ENCODE peak calls at places on chromosome 2, in ten cellular contexts. One of them, this sample, is unnamed.

GRCh38 chr2:47313728-47314127 is 89.2 kb upstream of the MSH2 start:
- DNase-seq in K562: peak; percentile 24
- DNase-seq in ovary: no peak
- DNase-seq in H1: no peak
- DNase-seq in transverse colon: no peak
- DNase-seq in sigmoid colon: no peak
- DNase-seq in tibial nerve: no peak
- DNase-seq in GM12878: no peak
- DNase-seq in stomach: no peak
- DNase-seq in upper lobe of left lung: no peak
- DNase-seq in this sample: no peak

GRCh38 chr2:26067980-26068507 is 34.2 kb downstream of the RAB10 start:
- DNase-seq in K562: peak; percentile 31
- DNase-seq in ovary: no peak
- DNase-seq in H1: no peak
- DNase-seq in transverse colon: no peak
- DNase-seq in sigmoid colon: no peak
- DNase-seq in tibial nerve: no peak
- DNase-seq in GM12878: no peak
- DNase-seq in stomach: no peak
- DNase-seq in upper lobe of left lung: no peak
- DNase-seq in this sample: no peak

GRCh38 chr2:28055325-28055970 is 164.9 kb downstream of the BABAM2 start:
- DNase-seq in K562: no peak
- DNase-seq in ovary: no peak
- DNase-seq in H1: no peak
- DNase-seq in transverse colon: no peak
- DNase-seq in sigmoid colon: no peak
- DNase-seq in tibial nerve: no peak
- DNase-seq in GM12878: no peak
- DNase-seq in stomach: no peak
- DNase-seq in upper lobe of left lung: no peak
- DNase-seq in this sample: no peak

GRCh38 chr2:17208511-17208910 is 309.7 kb downstream of the RAD51AP2 start:
- DNase-seq in K562: no peak
- DNase-seq in ovary: no peak
- DNase-seq in H1: no peak
- DNase-seq in transverse colon: no peak
- DNase-seq in sigmoid colon: no peak
- DNase-seq in tibial nerve: no peak
- DNase-seq in GM12878: no peak
- DNase-seq in stomach: no peak
- DNase-seq in upper lobe of left lung: no peak
- DNase-seq in this sample: no peak

GRCh38 chr2:70854416-70854815 is 18.8 kb upstream of the CD207 start:
- DNase-seq in K562: no peak
- DNase-seq in ovary: no peak
- DNase-seq in H1: no peak
- DNase-seq in transverse colon: no peak
- DNase-seq in sigmoid colon: no peak
- DNase-seq in tibial nerve: no peak
- DNase-seq in GM12878: no peak
- DNase-seq in stomach: no peak
- DNase-seq in upper lobe of left lung: no peak
- DNase-seq in this sample: no peak

GRCh38 chr2:98028931-98029717 is 33.4 kb upstream of the TMEM131 start:
- DNase-seq in K562: no peak
- DNase-seq in ovary: no peak
- DNase-seq in H1: no peak
- DNase-seq in transverse colon: no peak
- DNase-seq in sigmoid colon: no peak
- DNase-seq in tibial nerve: no peak
- DNase-seq in GM12878: no peak
- DNase-seq in stomach: peak; percentile 36
- DNase-seq in upper lobe of left lung: no peak
- DNase-seq in this sample: no peak

GRCh38 chr2:237235383-237236095 is 149.8 kb downstream of the COPS8 start:
- DNase-seq in K562: no peak
- DNase-seq in ovary: peak; percentile 88
- DNase-seq in H1: no peak
- DNase-seq in transverse colon: peak; percentile 31
- DNase-seq in sigmoid colon: peak; percentile 89
- DNase-seq in tibial nerve: peak; percentile 71
- DNase-seq in GM12878: no peak
- DNase-seq in stomach: peak; percentile 66
- DNase-seq in upper lobe of left lung: no peak
- DNase-seq in this sample: no peak

GRCh38 chr2:133641497-133641896 is 73.2 kb upstream of the NCKAP5 start:
- DNase-seq in K562: no peak
- DNase-seq in ovary: no peak
- DNase-seq in H1: no peak
- DNase-seq in transverse colon: peak; percentile 11
- DNase-seq in sigmoid colon: no peak
- DNase-seq in tibial nerve: no peak
- DNase-seq in GM12878: no peak
- DNase-seq in stomach: peak; percentile 47
- DNase-seq in upper lobe of left lung: peak; percentile 52
- DNase-seq in this sample: peak; percentile 78

GRCh38 chr2:88184762-88185161 is 14.6 kb downstream of the THNSL2 start:
- DNase-seq in K562: no peak
- DNase-seq in ovary: no peak
- DNase-seq in H1: no peak
- DNase-seq in transverse colon: no peak
- DNase-seq in sigmoid colon: no peak
- DNase-seq in tibial nerve: no peak
- DNase-seq in GM12878: no peak
- DNase-seq in stomach: no peak
- DNase-seq in upper lobe of left lung: no peak
- DNase-seq in this sample: no peak

GRCh38 chr2:100247256-100248043 is 74.9 kb downstream of the LONRF2 start:
- DNase-seq in K562: no peak
- DNase-seq in ovary: no peak
- DNase-seq in H1: no peak
- DNase-seq in transverse colon: no peak
- DNase-seq in sigmoid colon: no peak
- DNase-seq in tibial nerve: no peak
- DNase-seq in GM12878: peak; percentile 51
- DNase-seq in stomach: no peak
- DNase-seq in upper lobe of left lung: no peak
- DNase-seq in this sample: peak; percentile 45

GRCh38 chr2:240672701-240673190 is 9.9 kb downstream of the AQP12B start:
- DNase-seq in K562: no peak
- DNase-seq in ovary: no peak
- DNase-seq in H1: no peak
- DNase-seq in transverse colon: no peak
- DNase-seq in sigmoid colon: no peak
- DNase-seq in tibial nerve: no peak
- DNase-seq in GM12878: no peak
- DNase-seq in stomach: no peak
- DNase-seq in upper lobe of left lung: no peak
- DNase-seq in this sample: no peak

DNA sequence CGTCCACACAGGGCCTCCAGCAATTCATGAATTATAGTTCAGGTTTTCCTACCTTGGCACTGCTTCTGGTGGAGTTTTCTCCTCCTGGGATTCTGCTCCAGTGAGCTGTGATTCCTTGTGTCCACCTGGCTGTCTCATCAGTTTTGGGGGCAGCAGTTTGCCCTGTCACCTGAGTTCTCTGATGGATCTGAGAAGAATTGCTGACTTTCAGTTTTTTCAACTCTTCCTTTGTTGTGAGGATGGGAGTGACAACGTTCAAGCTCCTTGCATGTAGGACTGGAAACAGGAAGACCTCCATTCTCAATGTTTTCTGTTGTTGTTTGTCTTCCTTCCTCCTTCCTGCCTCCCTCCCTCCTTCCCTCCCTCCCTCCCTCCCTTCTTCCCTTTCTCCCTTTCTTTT is 359.0 kb downstream of the TSN start:
- DNase-seq in K562: no peak
- DNase-seq in ovary: no peak
- DNase-seq in H1: no peak
- DNase-seq in transverse colon: no peak
- DNase-seq in sigmoid colon: no peak
- DNase-seq in tibial nerve: no peak
- DNase-seq in GM12878: no peak
- DNase-seq in stomach: no peak
- DNase-seq in upper lobe of left lung: no peak
- DNase-seq in this sample: no peak
- TF ChIP-seq EP300 in K562: no peak
- TF ChIP-seq EP300 in ovary: no peak
- TF ChIP-seq EP300 in H1: no peak
- TF ChIP-seq EP300 in transverse colon: no peak
- TF ChIP-seq EP300 in sigmoid colon: no peak
- TF ChIP-seq EP300 in tibial nerve: no peak
- TF ChIP-seq EP300 in GM12878: no peak
- TF ChIP-seq EP300 in stomach: no peak
- TF ChIP-seq EP300 in upper lobe of left lung: no peak
- TF ChIP-seq EP300 in this sample: no peak

GRCh38 chr2:38436227-38436664 is 59.2 kb upstream of the ATL2 start:
- DNase-seq in K562: no peak
- DNase-seq in ovary: no peak
- DNase-seq in H1: no peak
- DNase-seq in transverse colon: no peak
- DNase-seq in sigmoid colon: no peak
- DNase-seq in tibial nerve: no peak
- DNase-seq in GM12878: no peak
- DNase-seq in stomach: no peak
- DNase-seq in upper lobe of left lung: no peak
- DNase-seq in this sample: no peak
- H3K4me1 ChIP-seq in K562: no peaks in the 10 kb centered on the region
- H3K4me1 ChIP-seq in ovary: peaks cover 11% of the 10 kb centered on the region
- H3K4me1 ChIP-seq in H1: no peaks in the 10 kb centered on the region
- H3K4me1 ChIP-seq in transverse colon: peaks cover 5% of the 10 kb centered on the region
- H3K4me1 ChIP-seq in sigmoid colon: peaks cover 47% of the 10 kb centered on the region
- H3K4me1 ChIP-seq in tibial nerve: no peaks in the 10 kb centered on the region
- H3K4me1 ChIP-seq in GM12878: peaks cover 16% of the 10 kb centered on the region
- H3K4me1 ChIP-seq in stomach: peaks cover 48% of the 10 kb centered on the region
- H3K4me1 ChIP-seq in upper lobe of left lung: no peaks in the 10 kb centered on the region
- H3K4me1 ChIP-seq in this sample: peaks cover 24% of the 10 kb centered on the region

DNA sequence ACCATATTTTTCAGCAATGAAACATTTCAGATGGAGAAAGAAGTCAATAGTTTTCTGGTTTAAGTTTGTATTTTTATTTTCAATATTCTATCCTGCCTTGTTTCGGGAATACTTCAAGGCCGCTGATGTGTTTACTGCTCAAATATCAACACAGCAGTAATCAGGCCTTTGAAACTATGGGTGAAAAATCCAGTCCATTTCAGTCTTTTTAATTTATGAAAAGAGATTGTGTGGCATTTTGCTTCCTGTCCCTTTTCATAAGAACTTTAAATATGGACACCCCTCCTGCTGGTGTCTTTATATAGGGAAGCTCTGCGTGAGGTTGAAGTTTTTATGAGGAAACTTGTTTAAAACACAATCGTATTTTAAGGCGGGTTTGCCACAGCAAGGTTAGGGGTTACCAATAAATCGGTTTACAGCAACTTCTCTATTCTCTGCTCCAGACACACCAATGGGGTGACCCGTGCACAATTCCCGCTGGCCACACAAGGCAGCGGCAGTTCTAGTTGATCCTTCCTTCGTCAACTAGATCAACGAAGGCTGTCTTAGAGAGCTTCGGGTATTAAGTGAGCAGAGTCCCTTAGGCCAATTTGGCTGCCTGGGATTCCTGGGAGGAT is 1.2 kb upstream of the TANC1 start:
- DNase-seq in K562: no peak
- DNase-seq in ovary: peak; percentile 24
- DNase-seq in H1: no peak
- DNase-seq in transverse colon: peak; percentile 17
- DNase-seq in sigmoid colon: no peak
- DNase-seq in tibial nerve: no peak
- DNase-seq in GM12878: no peak
- DNase-seq in stomach: no peak
- DNase-seq in upper lobe of left lung: no peak
- DNase-seq in this sample: no peak
- H3K4me3 ChIP-seq in K562: no peak overlapping the region
- H3K4me3 ChIP-seq in ovary: peak overlapping the region; percentile 93
- H3K4me3 ChIP-seq in H1: peak overlapping the region; percentile 64
- H3K4me3 ChIP-seq in transverse colon: peak overlapping the region; percentile 87
- H3K4me3 ChIP-seq in sigmoid colon: peak overlapping the region; percentile 81
- H3K4me3 ChIP-seq in tibial nerve: peak overlapping the region; percentile 82
- H3K4me3 ChIP-seq in GM12878: no peak overlapping the region
- H3K4me3 ChIP-seq in stomach: peak overlapping the region; percentile 85
- H3K4me3 ChIP-seq in upper lobe of left lung: peak overlapping the region; percentile 92
- H3K4me3 ChIP-seq in this sample: peak overlapping the region; percentile 97

DNA sequence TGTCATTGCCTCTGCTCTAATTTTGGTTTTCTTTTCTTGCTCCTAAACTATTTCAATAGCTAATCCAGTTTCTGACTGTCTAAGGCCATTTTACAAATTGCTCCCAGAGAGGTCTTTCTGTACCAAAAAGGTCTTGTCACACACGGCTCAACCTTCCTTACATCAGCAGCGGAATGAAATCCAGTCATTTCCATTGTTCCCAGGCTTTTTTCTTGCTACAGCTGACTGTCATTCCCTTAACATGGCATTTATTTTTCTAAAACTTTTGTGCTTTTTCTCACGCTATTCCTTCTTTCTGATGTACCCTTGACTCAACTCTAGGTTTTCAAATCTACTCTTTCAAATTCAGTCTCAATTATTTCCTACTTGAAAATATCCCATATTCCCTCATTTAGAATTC is 24.3 kb downstream of the FAM171B start:
- DNase-seq in K562: no peak
- DNase-seq in ovary: no peak
- DNase-seq in H1: no peak
- DNase-seq in transverse colon: no peak
- DNase-seq in sigmoid colon: no peak
- DNase-seq in tibial nerve: no peak
- DNase-seq in GM12878: no peak
- DNase-seq in stomach: no peak
- DNase-seq in upper lobe of left lung: no peak
- DNase-seq in this sample: no peak
- TF ChIP-seq EP300 in K562: no peak
- TF ChIP-seq EP300 in ovary: no peak
- TF ChIP-seq EP300 in H1: no peak
- TF ChIP-seq EP300 in transverse colon: no peak
- TF ChIP-seq EP300 in sigmoid colon: no peak
- TF ChIP-seq EP300 in tibial nerve: no peak
- TF ChIP-seq EP300 in GM12878: no peak
- TF ChIP-seq EP300 in stomach: no peak
- TF ChIP-seq EP300 in upper lobe of left lung: no peak
- TF ChIP-seq EP300 in this sample: no peak

This sample was measured in suprapubic skin.